ENCODE peak calls at places on chromosomes 13 and 19, in nine cellular contexts. A, Q, O, R, Y, F, W, L and C are unnamed samples.

GRCh38 chr19:19866599-19867248 is 1.0 kb downstream of the ZNF253 start:
- DNase-seq in L (no peak), A (no peak), O (peak; percentile 7), Y (peak; percentile 83), F (no peak), R (no peak), W (no peak), Q (no peak), C (no peak)

GRCh38 chr13:109784590-109785140 is 1.7 kb downstream of the IRS2 start:
- DNase-seq in O (peak; percentile 80), Y (peak; percentile 93), L (peak; percentile 97), Q (peak; percentile 62), A (no peak), F (no peak), R (no peak), W (peak; percentile 84), C (no peak)

GRCh38 chr13:44934724-44935123 is 54.5 kb downstream of the NUFIP1 start:
- DNase-seq in O (peak; percentile 82), F (peak; percentile 81), R (no peak), L (no peak), W (no peak), Y (no peak), A (no peak), Q (peak; percentile 67), C (peak; percentile 52)

GRCh38 chr13:106479849-106480400 is 55.5 kb downstream of the EFNB2 start:
- DNase-seq in Y (no peak), R (no peak), Q (no peak), A (no peak), L (no peak), F (no peak), O (peak; percentile 82), W (no peak), C (no peak)

GRCh38 chr13:48400820-48401219 is 12.1 kb downstream of the LPAR6 start:
- DNase-seq in A (peak; percentile 56), L (no peak), R (no peak), W (no peak), Y (no peak), F (peak; percentile 98), Q (peak; percentile 46), O (peak; percentile 90), C (peak; percentile 54)

GRCh38 chr13:36796052-36796451 is 23.0 kb upstream of the RFXAP start:
- DNase-seq in Q (no peak), L (no peak), R (no peak), Y (no peak), A (no peak), F (no peak), W (no peak), O (no peak), C (no peak)

GRCh38 chr13:104837756-104838155 is 1697.7 kb downstream of the EFNB2 start:
- DNase-seq in L (no peak), R (no peak), Q (no peak), W (no peak), F (no peak), A (no peak), Y (no peak), O (peak; percentile 25), C (no peak)

GRCh38 chr19:33950141-33950805 is 153.6 kb downstream of the KCTD15 start:
- DNase-seq in A (no peak), O (no peak), W (peak; percentile 23), L (no peak), F (no peak), R (no peak), Y (peak; percentile 8), Q (no peak), C (no peak)

GRCh38 chr19:46955114-46955812 is 64.4 kb upstream of the NPAS1 start:
- DNase-seq in R (no peak), Q (peak; percentile 52), L (no peak), F (peak; percentile 24), O (peak; percentile 66), Y (no peak), W (no peak), A (no peak), C (no peak)

GRCh38 chr19:4506449-4507149 is 11.7 kb downstream of the PLIN4 start:
- DNase-seq in W (no peak), A (peak; percentile 18), Q (peak; percentile 80), F (peak; percentile 63), R (no peak), L (no peak), Y (no peak), O (peak; percentile 69), C (no peak)

GRCh38 chr19:43644181-43644580 is 4.5 kb upstream of the CADM4 start:
- DNase-seq in Q (no peak), Y (no peak), F (no peak), A (no peak), W (no peak), R (no peak), L (no peak), O (no peak), C (no peak)

GRCh38 chr13:43629691-43630480 is 156.9 kb downstream of the ENOX1 start:
- DNase-seq in Q (peak; percentile 8), W (no peak), A (no peak), F (peak; percentile 0), L (no peak), R (no peak), O (peak; percentile 31), Y (peak; percentile 21), C (peak; percentile 4)

GRCh38 chr13:91647361-91647970 is 249.0 kb downstream of the GPC5 start:
- DNase-seq in W (no peak), A (peak; percentile 66), R (no peak), O (no peak), L (no peak), Q (peak; percentile 12), Y (peak; percentile 60), F (no peak), C (no peak)

GRCh38 chr19:34493038-34493648 is 11.6 kb downstream of the WTIP start:
- DNase-seq in Q (no peak), A (no peak), O (no peak), R (no peak), F (no peak), W (no peak), L (no peak), Y (no peak), C (no peak)

GRCh38 chr13:50222569-50223332 is 207.5 kb downstream of the KCNRG start:
- DNase-seq in O (peak; percentile 90), L (peak; percentile 37), R (peak; percentile 31), Q (peak; percentile 68), F (peak; percentile 82), A (peak; percentile 59), Y (no peak), W (peak; percentile 75), C (peak; percentile 88)

GRCh38 chr13:30933334-30933681 is 852 bp downstream of the TEX26 start:
- DNase-seq in Y (no peak), W (no peak), A (no peak), F (no peak), Q (no peak), R (no peak), O (no peak), L (no peak), C (no peak)

GRCh38 chr13:30934803-30935202 is 2.3 kb downstream of the TEX26 start:
- DNase-seq in R (no peak), Y (no peak), F (no peak), L (peak; percentile 42), Q (no peak), W (no peak), A (no peak), O (no peak), C (no peak)

GRCh38 chr13:30932481-30933333 is at the start of gene TEX26:
- DNase-seq in O (peak; percentile 54), W (no peak), Q (no peak), A (no peak), F (no peak), R (no peak), Y (peak; percentile 90), L (peak; percentile 76), C (no peak)

GRCh38 chr13:30936920-30937319 is 4.5 kb downstream of the TEX26 start:
- DNase-seq in L (no peak), W (no peak), F (no peak), O (no peak), A (no peak), Q (no peak), Y (no peak), R (no peak), C (no peak)

GRCh38 chr13:30934381-30934780 is 1.9 kb downstream of the TEX26 start:
- DNase-seq in A (no peak), F (peak; percentile 16), W (no peak), R (no peak), L (no peak), Q (peak; percentile 14), O (peak; percentile 59), Y (peak; percentile 48), C (no peak)
- TF ChIP-seq CTCF in A (peak; percentile 23), F (no peak), W (no peak), R (no peak), L (no peak), Q (peak; percentile 17), O (peak; percentile 51), Y (peak; percentile 40), C (peak; percentile 9)

GRCh38 chr19:44823373-44823698 is 14.4 kb downstream of the BCAM start:
- DNase-seq in W (no peak), A (no peak), L (no peak), Q (no peak), F (no peak), R (no peak), O (no peak), Y (no peak), C (no peak)

GRCh38 chr19:44824758-44825157 is 15.9 kb downstream of the BCAM start:
- DNase-seq in O (peak; percentile 25), W (no peak), A (no peak), R (no peak), F (no peak), L (no peak), Q (no peak), Y (no peak), C (no peak)

GRCh38 chr19:44822670-44823372 is 13.9 kb downstream of the BCAM start:
- DNase-seq in O (no peak), L (no peak), F (no peak), W (no peak), A (no peak), Y (peak; percentile 70), R (no peak), Q (no peak), C (no peak)

GRCh38 chr19:44820648-44821609 is 12.0 kb downstream of the BCAM start:
- DNase-seq in W (peak; percentile 96), R (peak; percentile 58), Y (no peak), Q (no peak), F (no peak), A (no peak), L (peak; percentile 75), O (no peak), C (no peak)

GRCh38 chr19:44822177-44822576 is 13.3 kb downstream of the BCAM start:
- DNase-seq in Q (no peak), F (no peak), L (no peak), Y (no peak), W (peak; percentile 86), A (no peak), R (no peak), O (no peak), C (no peak)
- H3K4me3 ChIP-seq in Q (no peak overlapping the region), F (no peak overlapping the region), L (no peak overlapping the region), Y (no peak overlapping the region), W (peak overlapping the region; percentile 34), A (no peak overlapping the region), R (peak overlapping the region; percentile 64), O (no peak overlapping the region), C (no peak overlapping the region)

GRCh38 chr13:26656919-26657318 is 99.4 kb downstream of the WASF3 start:
- DNase-seq in W (no peak), L (no peak), A (no peak), Q (peak; percentile 82), F (peak; percentile 70), Y (peak; percentile 70), R (no peak), O (peak; percentile 70), C (peak; percentile 13)
- TF ChIP-seq CTCF in W (no peak), L (no peak), A (peak; percentile 16), Q (peak; percentile 42), F (peak; percentile 16), Y (peak; percentile 47), R (no peak), O (peak; percentile 42), C (peak; percentile 22)

GRCh38 chr13:23572836-23573235 is 2.6 kb downstream of the TNFRSF19 start:
- DNase-seq in Q (no peak), A (no peak), L (no peak), F (no peak), Y (no peak), R (no peak), O (no peak), W (no peak), C (no peak)
- H3K4me3 ChIP-seq in Q (peak overlapping the region; percentile 53), A (no peak overlapping the region), L (no peak overlapping the region), F (no peak overlapping the region), Y (peak overlapping the region; percentile 42), R (no peak overlapping the region), O (no peak overlapping the region), W (no peak overlapping the region), C (no peak overlapping the region)